ENCODE peak calls at places on chromosomes 11 and 22, in five cellular contexts. W, C, Y, K and O are unnamed samples.
A peak's percentile ranks its signal among the peaks of the same experiment; 100 is the strongest.

GRCh38 chr11:114624455-114625207 is 29.0 kb upstream of the NXPE4 start:
- DNase-seq in Y (no peak), C (no peak), K (no peak), W (no peak), O (no peak)

GRCh38 chr11:95074806-95075563 is 8.3 kb downstream of the SRSF8 start:
- DNase-seq in W (peak; percentile 92), K (no peak), C (no peak), Y (no peak), O (no peak)

GRCh38 chr22:19446603-19447387 is 716 bp downstream of the C22orf39 start:
- DNase-seq in Y (peak; percentile 86), K (no peak), C (no peak), W (no peak), O (peak; percentile 66)

GRCh38 chr22:49925525-49926128 is 7.2 kb downstream of the CRELD2 start:
- DNase-seq in Y (no peak), C (no peak), W (no peak), K (peak; percentile 89), O (no peak)

GRCh38 chr11:76578655-76579046 is 91.9 kb downstream of the LRRC32 start:
- DNase-seq in Y (peak; percentile 39), C (no peak), W (peak; percentile 71), K (no peak), O (no peak)

GRCh38 chr11:119092880-119093665 is 8.4 kb downstream of the HMBS start:
- DNase-seq in W (no peak), C (no peak), K (no peak), Y (no peak), O (peak; percentile 21)

GRCh38 chr11:95715777-95716241 is 73.8 kb downstream of the FAM76B start:
- DNase-seq in Y (peak; percentile 9), W (no peak), C (no peak), K (peak; percentile 77), O (no peak)

GRCh38 chr11:44673691-44674090 is 53.1 kb upstream of the TSPAN18 start:
- DNase-seq in C (no peak), K (no peak), W (no peak), Y (no peak), O (no peak)

GRCh38 chr11:32893947-32894827 is 1.6 kb downstream of the QSER1 start:
- DNase-seq in K (peak; percentile 46), W (no peak), C (peak; percentile 69), Y (peak; percentile 76), O (peak; percentile 73)

GRCh38 chr22:47205081-47205491 is 442.6 kb downstream of the TBC1D22A start:
- DNase-seq in C (no peak), K (no peak), W (peak; percentile 47), Y (no peak), O (no peak)

GRCh38 chr11:69657911-69658605 is 17.1 kb downstream of the LTO1 start:
- DNase-seq in W (peak; percentile 48), C (no peak), K (no peak), Y (peak; percentile 88), O (no peak)

GRCh38 chr11:62456630-62457029 is 37.8 kb downstream of the SCGB1A1 start:
- DNase-seq in Y (peak; percentile 45), C (no peak), W (no peak), K (no peak), O (peak; percentile 90)

GRCh38 chr11:128297111-128297651 is 290.2 kb downstream of the ETS1 start:
- DNase-seq in C (peak; percentile 86), K (no peak), Y (no peak), W (no peak), O (peak; percentile 99)

GRCh38 chr22:20316844-20317401 is 2.9 kb downstream of the DGCR6L start:
- DNase-seq in Y (no peak), W (no peak), K (no peak), C (no peak), O (no peak)

GRCh38 chr11:7640826-7641225 is 32.5 kb downstream of the CYB5R2 start:
- DNase-seq in W (no peak), Y (no peak), C (no peak), K (no peak), O (no peak)

GRCh38 chr22:50146440-50147228 is 23.9 kb upstream of the PANX2 start:
- DNase-seq in K (peak; percentile 18), Y (no peak), W (peak; percentile 81), C (peak; percentile 16), O (no peak)

GRCh38 chr22:21947040-21948014 is 5.3 kb downstream of the PPM1F start:
- DNase-seq in K (no peak), Y (peak; percentile 78), C (no peak), W (no peak), O (no peak)

GRCh38 chr22:50739894-50740293 is 1.9 kb downstream of the ACR start:
- DNase-seq in Y (no peak), C (peak; percentile 43), K (no peak), W (peak; percentile 50), O (peak; percentile 48)

GRCh38 chr22:27778299-27779090 is 23.1 kb downstream of the MN1 start:
- DNase-seq in Y (no peak), W (no peak), C (no peak), K (no peak), O (no peak)

GRCh38 chr11:13339196-13340153 is 61.9 kb downstream of the BMAL1 start:
- DNase-seq in Y (no peak), W (no peak), C (no peak), K (peak; percentile 77), O (no peak)

GRCh38 chr11:34899633-34900016 is 16.6 kb downstream of the APIP start:
- DNase-seq in K (peak; percentile 36), Y (no peak), C (no peak), W (no peak), O (no peak)

GRCh38 chr22:29328566-29329500 is 13.3 kb upstream of the RASL10A start:
- DNase-seq in C (no peak), Y (no peak), W (peak; percentile 92), K (no peak), O (no peak)

GRCh38 chr11:120625565-120625964 is 114.0 kb downstream of the GRIK4 start:
- DNase-seq in W (no peak), C (no peak), Y (no peak), K (no peak), O (no peak)

GRCh38 chr11:112281776-112282175 is 21.1 kb upstream of the PLET1 start:
- DNase-seq in Y (no peak), K (peak; percentile 51), C (no peak), W (no peak), O (no peak)

GRCh38 chr11:74278721-74279148 is 32.7 kb downstream of the P4HA3 start:
- DNase-seq in Y (no peak), C (no peak), W (no peak), K (no peak), O (no peak)

GRCh38 chr11:64124147-64124546 is 41.8 kb downstream of the MACROD1 start:
- DNase-seq in Y (no peak), W (no peak), C (no peak), K (no peak), O (peak; percentile 6)

GRCh38 chr11:59135648-59136461 is 6.8 kb upstream of the FAM111A start:
- DNase-seq in W (peak; percentile 87), C (no peak), Y (peak; percentile 88), K (peak; percentile 90), O (peak; percentile 68)

GRCh38 chr11:61042537-61042936 is 59.8 kb upstream of the CD5 start:
- DNase-seq in K (no peak), Y (no peak), C (no peak), W (no peak), O (no peak)

GRCh38 chr22:25496396-25497064 is 67.9 kb upstream of the GRK3 start:
- DNase-seq in K (no peak), C (no peak), Y (no peak), W (no peak), O (no peak)

GRCh38 chr22:37546436-37547248 is 13.6 kb upstream of the CDC42EP1 start:
- DNase-seq in W (peak; percentile 77), K (no peak), Y (peak; percentile 87), C (no peak), O (no peak)

GRCh38 chr11:12922418-12922817 is 86.7 kb upstream of the RASSF10 start:
- DNase-seq in W (no peak), Y (no peak), K (no peak), C (no peak), O (no peak)

GRCh38 chr11:57360991-57361390 is 20.0 kb downstream of the PRG3 start:
- DNase-seq in Y (no peak), C (no peak), W (no peak), K (no peak), O (peak; percentile 15)

GRCh38 chr11:130924750-130925149 is 8.5 kb upstream of the SNX19 start:
- DNase-seq in C (no peak), Y (no peak), W (no peak), K (no peak), O (no peak)